ENCODE peak calls at places on chromosomes 13 and 19, in four cellular contexts. X is astrocyte of the spinal cord, D is AG10803, K is fibroblast of the aortic adventitia. Y is an unnamed sample.

GRCh38 chr19:6424190-6424938 is at the start of gene KHSRP:
- DNase-seq in X (no peak), D (no peak), K (no peak), Y (no peak)

GRCh38 chr13:48567521-48568331 is 34.8 kb upstream of the RCBTB2 start:
- DNase-seq in K (peak; percentile 65), D (peak; percentile 38), X (no peak), Y (peak; percentile 17)

GRCh38 chr13:27374650-27375049 is 49.8 kb upstream of the GTF3A start:
- DNase-seq in D (peak; percentile 80), K (peak; percentile 87), X (peak; percentile 81), Y (peak; percentile 77)

GRCh38 chr13:30720470-30720869 is 14.9 kb upstream of the ALOX5AP start:
- DNase-seq in D (peak; percentile 70), X (no peak), K (no peak), Y (no peak)

GRCh38 chr13:52838433-52839107 is 9.9 kb downstream of the PCDH8 start:
- DNase-seq in X (no peak), K (no peak), D (no peak), Y (no peak)

GRCh38 chr19:35592226-35592625 is 6.3 kb downstream of the PMIS2 start:
- DNase-seq in K (peak; percentile 65), D (peak; percentile 26), X (no peak), Y (peak; percentile 56)

GRCh38 chr19:1756705-1757445 is 3.6 kb downstream of the ONECUT3 start:
- DNase-seq in X (no peak), K (no peak), D (no peak), Y (no peak)

GRCh38 chr19:58471736-58472135 is 4.4 kb upstream of the ZNF446 start:
- DNase-seq in D (no peak), K (no peak), X (no peak), Y (no peak)

GRCh38 chr19:37564624-37565369 is 29.8 kb downstream of the ZNF571 start:
- DNase-seq in X (no peak), D (no peak), K (no peak), Y (no peak)

GRCh38 chr19:7254590-7254989 is 39.6 kb downstream of the INSR start:
- DNase-seq in D (no peak), K (no peak), X (no peak), Y (no peak)

GRCh38 chr19:39372047-39372802 is 18.7 kb downstream of the PAF1 start:
- DNase-seq in K (peak; percentile 99), X (peak; percentile 94), D (peak; percentile 99), Y (no peak)

GRCh38 chr13:19601749-19602725 is 31.4 kb upstream of the MPHOSPH8 start:
- DNase-seq in X (peak; percentile 40), D (peak; percentile 27), K (peak; percentile 33), Y (no peak)

GRCh38 chr19:4971424-4971793 is 2.5 kb downstream of the KDM4B start:
- DNase-seq in K (no peak), X (peak; percentile 17), D (no peak), Y (peak; percentile 28)

GRCh38 chr19:55622242-55622969 is 2.0 kb downstream of the ZNF784 start:
- DNase-seq in K (no peak), D (no peak), X (no peak), Y (no peak)

GRCh38 chr13:77863037-77863630 is 55.5 kb downstream of the EDNRB start:
- DNase-seq in K (no peak), X (no peak), D (no peak), Y (no peak)

GRCh38 chr13:26299168-26299788 is 45.3 kb downstream of the CDK8 start:
- DNase-seq in K (no peak), X (peak; percentile 7), D (no peak), Y (peak; percentile 60)

GRCh38 chr19:3266792-3267469 is 42.5 kb downstream of the CELF5 start:
- DNase-seq in K (no peak), X (no peak), D (no peak), Y (no peak)

GRCh38 chr19:48607359-48607755 is 815 bp downstream of the SPACA4 start:
- DNase-seq in D (no peak), X (no peak), K (no peak), Y (no peak)

GRCh38 chr13:71870036-71870435 is 3.0 kb upstream of the DACH1 start:
- DNase-seq in K (no peak), X (no peak), D (no peak), Y (no peak)

GRCh38 chr13:51479199-51479523 is 26.3 kb upstream of the INTS6 start:
- DNase-seq in K (peak; percentile 59), D (peak; percentile 39), X (peak; percentile 41), Y (peak; percentile 87)

GRCh38 chr13:49904729-49905456 is 31.2 kb downstream of the SPRYD7 start:
- DNase-seq in D (no peak), K (no peak), X (no peak), Y (no peak)

GRCh38 chr13:61880576-61881283 is 465.1 kb upstream of the PCDH20 start:
- DNase-seq in D (no peak), X (peak; percentile 16), K (no peak), Y (peak; percentile 52)

GRCh38 chr19:17328517-17329060 is 6.1 kb downstream of the ANO8 start:
- DNase-seq in X (no peak), K (no peak), D (no peak), Y (no peak)

GRCh38 chr13:34174671-34175145 is 356.8 kb downstream of the RFC3 start:
- DNase-seq in D (peak; percentile 91), X (peak; percentile 30), K (peak; percentile 65), Y (no peak)

GRCh38 chr19:6720369-6721112 is at the start of gene C3:
- DNase-seq in D (peak; percentile 85), X (no peak), K (peak; percentile 92), Y (peak; percentile 68)

GRCh38 chr13:70237131-70237530 is 128.9 kb upstream of the KLHL1 start:
- DNase-seq in D (no peak), K (no peak), X (peak; percentile 13), Y (no peak)

GRCh38 chr13:89465366-89465765 is 1794.2 kb downstream of the SLITRK5 start:
- DNase-seq in X (peak; percentile 90), D (peak; percentile 11), K (no peak), Y (peak; percentile 72)

GRCh38 chr13:34748561-34748960 is 193.5 kb upstream of the NBEA start:
- DNase-seq in K (no peak), D (no peak), X (no peak), Y (peak; percentile 73)

GRCh38 chr19:30153326-30154210 is 211.5 kb downstream of the URI1 start:
- DNase-seq in K (no peak), D (no peak), X (no peak), Y (no peak)

GRCh38 chr19:57818378-57818777 is 3.7 kb upstream of the ZNF552 start:
- DNase-seq in K (no peak), X (no peak), D (no peak), Y (no peak)

GRCh38 chr19:4057913-4058695 is 8.6 kb downstream of the ZBTB7A start:
- DNase-seq in K (peak; percentile 90), X (peak; percentile 79), D (peak; percentile 91), Y (peak; percentile 77)

GRCh38 chr13:47175172-47175806 is 278.4 kb upstream of the HTR2A start:
- DNase-seq in K (peak; percentile 76), X (peak; percentile 86), D (peak; percentile 86), Y (peak; percentile 68)

GRCh38 chr13:98796191-98796590 is 43.7 kb upstream of the SLC15A1 start:
- DNase-seq in D (no peak), X (no peak), K (no peak), Y (no peak)

GRCh38 chr19:18284710-18285430 is 3.4 kb upstream of the JUND start:
- DNase-seq in K (no peak), X (no peak), D (no peak), Y (no peak)

GRCh38 chr19:23392706-23393105 is 2.6 kb downstream of the ZNF91 start:
- DNase-seq in K (no peak), D (no peak), X (no peak), Y (no peak)

GRCh38 chr13:24277721-24278120 is 31.7 kb upstream of the C1QTNF9 start:
- DNase-seq in X (no peak), D (no peak), K (no peak), Y (no peak)

DNA sequence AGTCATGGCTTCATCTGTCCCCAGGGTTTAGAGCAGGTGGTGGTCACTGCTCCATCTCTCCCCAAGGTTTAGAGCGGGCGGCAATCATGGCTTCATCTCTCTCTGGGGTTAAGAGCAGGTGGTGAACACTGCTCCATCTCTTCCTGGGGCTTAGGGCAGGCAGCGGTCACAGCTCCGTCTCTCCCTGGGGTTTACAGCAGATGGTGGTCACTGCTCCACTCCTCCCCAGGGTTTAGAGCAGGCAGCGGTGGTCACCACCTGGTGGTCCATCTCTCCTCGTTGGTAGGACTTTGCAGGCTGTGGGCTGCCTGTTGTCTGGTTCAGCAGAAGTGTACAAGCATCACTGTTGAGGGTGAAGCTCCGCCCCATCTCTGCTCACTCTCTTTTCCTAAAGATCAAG is 52.8 kb upstream of the ARHGEF7 start:
- DNase-seq in K (no peak), D (no peak), X (no peak), Y (no peak)
- TF ChIP-seq CTCF in K (no peak), D (no peak), X (no peak), Y (no peak)

GRCh38 chr13:36959438-36960116 is 39.5 kb upstream of the SMAD9 start:
- DNase-seq in K (peak; percentile 55), D (no peak), X (no peak), Y (no peak)
- H3K4me3 ChIP-seq in K (no peak overlapping the region), D (no peak overlapping the region), X (no peak overlapping the region), Y (no peak overlapping the region)

GRCh38 chr19:41905273-41906002 is 22.5 kb downstream of the ARHGEF1 start:
- DNase-seq in D (no peak), X (no peak), K (no peak), Y (no peak)
- TF ChIP-seq CTCF in D (no peak), X (no peak), K (no peak), Y (no peak)

GRCh38 chr13:44371421-44371820 is 2.2 kb upstream of the SERP2 start:
- DNase-seq in D (no peak), K (no peak), X (no peak), Y (no peak)

GRCh38 chr13:44378277-44378676 is 4.7 kb downstream of the SERP2 start:
- DNase-seq in X (no peak), K (no peak), D (no peak), Y (no peak)

GRCh38 chr13:44373247-44373600 is 400 bp upstream of the SERP2 start:
- DNase-seq in K (no peak), D (no peak), X (no peak), Y (no peak)

GRCh38 chr13:44374348-44374712 is 706 bp downstream of the SERP2 start:
- DNase-seq in X (no peak), K (no peak), D (no peak), Y (no peak)

GRCh38 chr13:44373601-44374347 is at the start of gene SERP2:
- DNase-seq in D (peak; percentile 11), X (peak; percentile 32), K (peak; percentile 34), Y (no peak)
- H3K4me3 ChIP-seq in D (peak within 1 kb of the TSS; percentile 65), X (peak within 1 kb of the TSS; percentile 37), K (peak within 1 kb of the TSS; percentile 64), Y (peak within 1 kb of the TSS; percentile 41)

GRCh38 chr19:50882188-50882587 is 8.9 kb downstream of the KLK2 start:
- DNase-seq in D (no peak), X (no peak), K (no peak), Y (no peak)
- TF ChIP-seq CTCF in D (no peak), X (no peak), K (no peak), Y (no peak)

Y was measured in bronchial epithelial cell.